ENCODE peak calls at places on chromosomes 16 and 17, in five cellular contexts. J is astrocyte of the spinal cord, T is GM13977, E is WTC11, D is stomach. G is an unnamed sample.

GRCh38 chr17:39200957-39201510 is 951 bp downstream of the RPL19 start:
- DNase-seq in J (no peak), D (no peak), E (no peak), T (no peak), G (no peak)

GRCh38 chr17:50470451-50470850 is 1.8 kb upstream of the CHAD start:
- DNase-seq in E (no peak), J (no peak), T (no peak), D (no peak), G (no peak)

GRCh38 chr16:15704545-15704987 is 54.5 kb downstream of the NDE1 start:
- DNase-seq in D (peak), E (peak), T (peak), J (peak), G (peak)

GRCh38 chr17:44039829-44040635 is 25.3 kb upstream of the TMEM101 start:
- DNase-seq in D (no peak), E (no peak), T (no peak), J (peak), G (no peak)

GRCh38 chr16:17972460-17972943 is 364.0 kb downstream of the NPIPA8 start:
- DNase-seq in J (no peak), D (no peak), E (no peak), T (no peak), G (no peak)

GRCh38 chr17:45224671-45225050 is 3.0 kb downstream of the FMNL1 start:
- DNase-seq in T (no peak), J (no peak), D (no peak), E (no peak), G (no peak)

GRCh38 chr17:63331301-63331700 is 114.8 kb downstream of the CYB561 start:
- DNase-seq in E (no peak), J (no peak), T (no peak), D (no peak), G (no peak)

GRCh38 chr16:72552675-72553074 is 380.7 kb upstream of the PMFBP1 start:
- DNase-seq in E (no peak), J (no peak), T (no peak), D (no peak), G (no peak)

GRCh38 chr17:40530988-40531971 is 29.9 kb upstream of the TNS4 start:
- DNase-seq in D (no peak), J (no peak), E (peak), T (peak), G (peak)

GRCh38 chr16:11034005-11034404 is 89.6 kb downstream of the CLEC16A start:
- DNase-seq in T (no peak), E (no peak), D (no peak), J (peak), G (no peak)

GRCh38 chr17:13160790-13161189 is 143.0 kb upstream of the ELAC2 start:
- DNase-seq in D (no peak), T (no peak), E (no peak), J (no peak), G (no peak)

GRCh38 chr17:80835816-80836657 is 155.6 kb upstream of the CHMP6 start:
- DNase-seq in D (no peak), J (no peak), E (peak), T (no peak), G (no peak)

GRCh38 chr16:56950881-56951771 is 10.6 kb upstream of the CETP start:
- DNase-seq in T (peak), E (peak), J (peak), D (peak), G (peak)

GRCh38 chr17:80245566-80246265 is 14.9 kb upstream of the RNF213 start:
- DNase-seq in E (no peak), J (no peak), D (no peak), T (no peak), G (no peak)

GRCh38 chr17:35895602-35896001 is 15.4 kb upstream of the CCL5 start:
- DNase-seq in D (no peak), E (no peak), T (no peak), J (no peak), G (no peak)

GRCh38 chr17:3556905-3557767 is 476 bp downstream of the TRPV3 start:
- DNase-seq in E (no peak), T (peak), J (no peak), D (no peak), G (peak)

GRCh38 chr16:68698091-68698490 is 39.0 kb upstream of the CDH1 start:
- DNase-seq in J (no peak), D (no peak), E (no peak), T (no peak), G (no peak)

GRCh38 chr17:80112471-80113032 is 11.2 kb downstream of the GAA start:
- DNase-seq in E (peak), J (no peak), T (no peak), D (peak), G (no peak)

GRCh38 chr17:72423286-72423589 is 302.4 kb downstream of the SOX9 start:
- DNase-seq in D (no peak), T (no peak), E (no peak), J (no peak), G (no peak)

GRCh38 chr17:8041980-8042379 is 3.1 kb downstream of the ALOX15B start:
- DNase-seq in D (no peak), E (no peak), T (no peak), J (no peak), G (no peak)

GRCh38 chr17:82559779-82560642 is 40.5 kb downstream of the FOXK2 start:
- DNase-seq in E (no peak), D (no peak), J (no peak), T (no peak), G (no peak)

GRCh38 chr17:67280279-67280678 is 35.3 kb upstream of the HELZ start:
- DNase-seq in E (no peak), T (no peak), D (no peak), J (no peak), G (no peak)

GRCh38 chr17:57985675-57985974 is 2.4 kb downstream of the VEZF1 start:
- DNase-seq in T (no peak), E (no peak), D (no peak), J (peak), G (no peak)

GRCh38 chr16:78993342-78993741 is 607.2 kb downstream of the MAF start:
- DNase-seq in E (no peak), J (no peak), T (no peak), D (no peak), G (no peak)

GRCh38 chr17:59845595-59846390 is 47.0 kb downstream of the TUBD1 start:
- DNase-seq in E (no peak), T (no peak), J (peak), D (peak), G (no peak)

GRCh38 chr17:44979426-44980273 is 11.5 kb upstream of the C1QL1 start:
- DNase-seq in T (no peak), J (no peak), E (no peak), D (no peak), G (no peak)

G was measured in GM13976.